ENCODE peak calls at places on chromosomes 6 and 20, in four cellular contexts. A, Z, P and E are unnamed samples.

GRCh38 chr6:129050086-129050485 is 167.1 kb downstream of the LAMA2 start:
- DNase-seq in A (no peak), Z (no peak), P (peak), E (no peak)

GRCh38 chr6:14129572-14129971 is 12.0 kb downstream of the CD83 start:
- DNase-seq in A (peak), P (peak), Z (peak), E (no peak)

GRCh38 chr20:19968488-19969073 is 48.6 kb upstream of the NAA20 start:
- DNase-seq in Z (no peak), A (no peak), P (peak), E (no peak)

GRCh38 chr6:81265106-81265505 is 487.4 kb downstream of the TENT5A start:
- DNase-seq in Z (no peak), P (no peak), A (no peak), E (peak)

GRCh38 chr6:72212686-72213085 is 326.3 kb downstream of the RIMS1 start:
- DNase-seq in A (no peak), P (no peak), Z (no peak), E (no peak)

GRCh38 chr6:143180860-143181259 is 120.2 kb downstream of the AIG1 start:
- DNase-seq in Z (no peak), P (no peak), A (no peak), E (no peak)

GRCh38 chr6:28053584-28053983 is 26.8 kb upstream of the ZNF165 start:
- DNase-seq in A (no peak), Z (no peak), P (no peak), E (no peak)

GRCh38 chr6:68958327-68958726 is 323.2 kb downstream of the ADGRB3 start:
- DNase-seq in P (no peak), Z (no peak), A (no peak), E (no peak)

GRCh38 chr6:145891565-145891964 is 72.6 kb downstream of the SHPRH start:
- DNase-seq in Z (no peak), P (no peak), A (no peak), E (no peak)

GRCh38 chr6:145836170-145836569 is 21.6 kb upstream of the FBXO30 start:
- DNase-seq in P (peak), A (no peak), Z (no peak), E (no peak)

GRCh38 chr6:158972241-158973233 is 27.5 kb downstream of the RSPH3 start:
- DNase-seq in Z (no peak), A (no peak), P (peak), E (no peak)

GRCh38 chr20:9301129-9302072 is 213.0 kb upstream of the LAMP5 start:
- DNase-seq in P (peak), A (no peak), Z (no peak), E (no peak)

GRCh38 chr6:55794136-55794812 is 81.1 kb downstream of the BMP5 start:
- DNase-seq in P (peak), Z (no peak), A (no peak), E (no peak)

GRCh38 chr6:25511386-25511785 is 140.6 kb upstream of the SCGN start:
- DNase-seq in Z (no peak), P (no peak), A (no peak), E (no peak)

GRCh38 chr20:20412750-20413149 is 44.8 kb downstream of the INSM1 start:
- DNase-seq in A (no peak), Z (no peak), P (no peak), E (no peak)

GRCh38 chr6:149897015-149897697 is 757 bp downstream of the RAET1E start:
- DNase-seq in Z (peak), P (peak), A (no peak), E (peak)

GRCh38 chr20:50012282-50013263 is 29.8 kb downstream of the SNAI1 start:
- DNase-seq in A (no peak), Z (no peak), P (no peak), E (no peak)

GRCh38 chr6:158286413-158286812 is 25.9 kb upstream of the TULP4 start:
- DNase-seq in Z (no peak), A (no peak), P (peak), E (no peak)

GRCh38 chr6:46734867-46735719 is at the start of gene PLA2G7:
- DNase-seq in A (peak), P (peak), Z (peak), E (no peak)

GRCh38 chr20:63212792-63213191 is 3.1 kb downstream of the YTHDF1 start:
- DNase-seq in P (peak), A (no peak), Z (no peak), E (no peak)

GRCh38 chr20:5608448-5609161 is 141.6 kb upstream of the SHLD1 start:
- DNase-seq in Z (no peak), A (no peak), P (peak), E (no peak)

GRCh38 chr20:20207291-20207690 is 155.0 kb downstream of the CFAP61 start:
- DNase-seq in Z (no peak), P (no peak), A (no peak), E (no peak)

GRCh38 chr20:20203784-20204183 is 151.5 kb downstream of the CFAP61 start:
- DNase-seq in P (no peak), A (no peak), Z (no peak), E (no peak)

GRCh38 chr6:106894978-106895702 is 79.4 kb downstream of the CD24 start:
- DNase-seq in P (peak), Z (no peak), A (no peak), E (no peak)

GRCh38 chr20:31605902-31606677 is 1.0 kb downstream of the ID1 start:
- DNase-seq in P (peak), Z (no peak), A (no peak), E (no peak)

GRCh38 chr6:70531133-70531532 is 35.6 kb upstream of the SDHAF4 start:
- DNase-seq in A (no peak), P (no peak), Z (no peak), E (no peak)

GRCh38 chr6:166952122-166952521 is 4.2 kb downstream of the RNASET2 start:
- DNase-seq in A (no peak), Z (no peak), P (no peak), E (no peak)

GRCh38 chr20:60966766-60967165 is 285.3 kb upstream of the CDH4 start:
- DNase-seq in P (no peak), A (no peak), Z (no peak), E (no peak)

GRCh38 chr6:6696867-6697531 is 108.5 kb downstream of the LY86 start:
- DNase-seq in P (peak), Z (peak), A (peak), E (peak)

GRCh38 chr20:44187763-44188709 is 1.0 kb upstream of the JPH2 start:
- DNase-seq in P (peak), A (no peak), Z (no peak), E (peak)
- H3K4me3 ChIP-seq in P (peak), A (no peak), Z (peak), E (peak)

DNA sequence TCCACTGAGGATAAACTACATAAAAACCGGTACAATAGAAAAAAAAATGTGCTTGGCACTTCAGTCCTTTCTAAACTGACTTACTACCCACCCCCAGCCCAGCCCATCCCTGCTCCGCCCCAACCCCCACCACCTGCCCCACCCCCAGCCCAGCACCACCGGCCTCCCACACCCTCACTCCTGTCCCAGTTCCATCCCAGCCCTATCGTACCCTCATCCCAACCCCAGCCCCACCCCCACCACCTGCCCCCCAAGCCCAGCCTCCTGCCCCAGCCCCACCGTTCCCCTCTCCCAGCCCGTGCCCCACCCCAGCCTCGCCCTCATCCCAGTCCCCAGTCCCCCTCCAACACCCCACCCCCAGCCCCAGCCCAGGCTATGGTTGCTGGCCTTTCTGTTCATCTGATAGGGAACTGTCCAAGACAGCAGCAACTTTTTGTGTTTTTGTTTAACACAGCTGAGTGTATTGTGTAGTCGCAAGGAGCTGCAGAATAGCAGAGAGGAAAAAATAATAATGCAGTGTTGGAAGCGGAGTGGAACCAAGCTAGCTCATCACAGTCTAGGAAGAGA is 61.9 kb downstream of the SASH1 start:
- DNase-seq in Z (no peak), A (no peak), P (no peak), E (no peak)
- H3K27ac ChIP-seq in Z (peak), A (no peak), P (no peak), E (peak)

GRCh38 chr6:91782789-91783188 is 1195.9 kb upstream of the MAP3K7 start:
- DNase-seq in A (no peak), P (no peak), Z (no peak), E (no peak)
- H3K4me3 ChIP-seq in A (no peak), P (no peak), Z (no peak), E (no peak)

GRCh38 chr20:22374678-22375590 is 209.4 kb downstream of the FOXA2 start:
- DNase-seq in A (no peak), P (peak), Z (no peak), E (no peak)
- H3K27ac ChIP-seq in A (no peak), P (peak), Z (no peak), E (no peak)

DNA sequence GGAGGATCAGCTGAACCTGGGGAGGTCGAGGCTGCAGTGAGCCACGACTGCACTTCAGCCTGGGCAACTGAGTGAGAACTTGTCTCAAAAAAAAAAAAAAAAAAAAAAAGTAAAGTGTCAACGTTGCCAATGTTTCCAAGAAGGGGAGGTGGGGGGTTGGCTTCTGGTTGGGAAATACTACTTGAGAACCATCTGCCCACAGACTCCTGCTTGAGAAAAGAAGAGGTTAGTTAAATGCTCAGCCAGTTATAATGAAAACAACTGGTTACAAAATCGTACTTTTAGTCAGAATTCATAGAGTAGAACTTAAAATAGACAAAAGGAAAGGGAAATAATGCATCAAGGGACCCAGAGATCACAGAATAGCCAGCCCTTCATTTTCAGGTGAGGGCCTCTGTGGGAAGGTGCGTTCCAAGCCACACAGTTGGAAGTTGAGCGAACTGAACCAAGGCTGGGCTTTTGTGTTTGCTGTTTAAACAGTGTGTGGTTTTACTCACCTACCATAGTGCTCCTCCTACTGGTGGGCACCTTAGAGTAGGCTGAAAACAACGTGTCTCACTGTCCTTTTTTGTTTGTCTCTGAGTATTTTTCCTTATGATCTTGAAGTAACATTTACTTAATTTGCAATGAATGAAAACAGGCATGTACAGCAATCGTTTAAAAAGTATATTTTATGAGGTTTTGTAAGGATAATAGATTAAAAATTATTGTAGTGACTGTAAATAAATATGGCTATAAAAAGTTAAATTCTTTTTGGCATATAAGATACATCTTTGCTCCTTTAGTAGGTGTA is 200.7 kb downstream of the BCAS1 start:
- DNase-seq in P (peak), A (peak), Z (no peak), E (peak)
- H3K4me3 ChIP-seq in P (no peak), A (no peak), Z (peak), E (no peak)

GRCh38 chr6:52305948-52306767 is 21.6 kb upstream of the MCM3 start:
- DNase-seq in Z (no peak), P (no peak), A (no peak), E (no peak)

GRCh38 chr6:52306972-52307849 is 22.7 kb upstream of the MCM3 start:
- DNase-seq in A (no peak), Z (peak), P (no peak), E (no peak)

GRCh38 chr6:52312461-52312860 is 27.9 kb upstream of the MCM3 start:
- DNase-seq in A (no peak), P (no peak), Z (no peak), E (no peak)

GRCh38 chr6:52307900-52308372 is 23.4 kb upstream of the MCM3 start:
- DNase-seq in A (no peak), Z (no peak), P (no peak), E (no peak)

DNA sequence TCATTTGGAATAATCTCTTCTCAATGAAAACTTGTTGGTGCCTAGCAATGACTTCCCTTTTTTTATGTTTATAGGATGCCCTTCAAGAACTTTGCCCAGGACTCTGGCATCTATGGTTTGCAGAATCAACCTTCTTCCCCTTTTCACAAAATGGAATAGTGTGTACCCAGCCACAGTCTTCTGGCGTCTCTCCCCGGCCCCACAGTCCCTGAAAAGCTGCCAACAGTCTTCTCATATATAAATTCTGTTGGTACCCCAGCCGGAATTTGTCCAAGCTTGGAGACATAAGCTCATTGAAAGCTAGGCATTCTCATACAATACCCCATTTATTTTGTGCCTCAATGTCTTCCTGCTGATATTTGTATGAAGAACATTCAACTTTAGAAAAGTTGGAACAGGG is 26.4 kb upstream of the MCM3 start:
- DNase-seq in A (no peak), Z (no peak), P (no peak), E (no peak)
- H3K27ac ChIP-seq in A (no peak), Z (no peak), P (no peak), E (no peak)